ENCODE peak calls at places on chromosomes 5 and 9, in nine cellular contexts. S is gastrocnemius medialis, A is fibroblast of lung, I is stomach, K is cardiac muscle cell, N is suprapubic skin, Q is kidney, P is tibial artery, F is SK-N-SH. T is an unnamed sample.

GRCh38 chr5:124162782-124163532 is 583.5 kb downstream of the ZNF608 start:
- DNase-seq in S (no peak), A (no peak), I (peak), K (no peak), N (no peak), Q (no peak), P (peak), F (no peak), T (peak)

GRCh38 chr9:105064248-105065118 is 136.5 kb upstream of the ABCA1 start:
- DNase-seq in S (peak), A (peak), I (peak), K (peak), N (peak), Q (peak), P (peak), F (peak), T (peak)

GRCh38 chr9:123686131-123686848 is 243.6 kb downstream of the DENND1A start:
- DNase-seq in S (peak), A (peak), I (no peak), K (peak), N (no peak), Q (no peak), P (no peak), F (no peak), T (no peak)

GRCh38 chr5:60679816-60680215 is 20.1 kb downstream of the DEPDC1B start:
- DNase-seq in S (no peak), A (no peak), I (no peak), K (no peak), N (no peak), Q (no peak), P (no peak), F (no peak), T (no peak)

GRCh38 chr9:121206516-121207370 is 5.1 kb upstream of the RAB14 start:
- DNase-seq in S (no peak), A (no peak), I (no peak), K (peak), N (no peak), Q (no peak), P (no peak), F (no peak), T (no peak)

GRCh38 chr5:120035181-120035580 is 405.8 kb downstream of the FAM170A start:
- DNase-seq in S (no peak), A (no peak), I (no peak), K (no peak), N (no peak), Q (no peak), P (no peak), F (no peak), T (no peak)

GRCh38 chr5:149141957-149142851 is 911 bp downstream of the ABLIM3 start:
- DNase-seq in S (peak), A (peak), I (no peak), K (peak), N (peak), Q (no peak), P (peak), F (peak), T (no peak)

GRCh38 chr9:90394866-90395265 is 247.8 kb downstream of the DIRAS2 start:
- DNase-seq in S (no peak), A (no peak), I (no peak), K (no peak), N (no peak), Q (no peak), P (no peak), F (no peak), T (no peak)

GRCh38 chr5:65262094-65262493 is 219.6 kb downstream of the ADAMTS6 start:
- DNase-seq in S (no peak), A (no peak), I (no peak), K (peak), N (no peak), Q (no peak), P (no peak), F (peak), T (no peak)

GRCh38 chr5:19322716-19323485 is 665.1 kb downstream of the CDH18 start:
- DNase-seq in S (no peak), A (peak), I (no peak), K (no peak), N (no peak), Q (no peak), P (no peak), F (no peak), T (peak)

GRCh38 chr9:7691909-7692308 is 107.7 kb downstream of the DMAC1 start:
- DNase-seq in S (no peak), A (no peak), I (no peak), K (no peak), N (no peak), Q (no peak), P (no peak), F (no peak), T (no peak)

GRCh38 chr9:134388976-134389375 is 62.7 kb downstream of the RXRA start:
- DNase-seq in S (no peak), A (no peak), I (no peak), K (no peak), N (no peak), Q (no peak), P (no peak), F (no peak), T (no peak)
- H3K4me3 ChIP-seq in S (no peak), A (no peak), I (no peak), K (no peak), N (no peak), Q (no peak), P (no peak), F (no peak), T (no peak)

DNA sequence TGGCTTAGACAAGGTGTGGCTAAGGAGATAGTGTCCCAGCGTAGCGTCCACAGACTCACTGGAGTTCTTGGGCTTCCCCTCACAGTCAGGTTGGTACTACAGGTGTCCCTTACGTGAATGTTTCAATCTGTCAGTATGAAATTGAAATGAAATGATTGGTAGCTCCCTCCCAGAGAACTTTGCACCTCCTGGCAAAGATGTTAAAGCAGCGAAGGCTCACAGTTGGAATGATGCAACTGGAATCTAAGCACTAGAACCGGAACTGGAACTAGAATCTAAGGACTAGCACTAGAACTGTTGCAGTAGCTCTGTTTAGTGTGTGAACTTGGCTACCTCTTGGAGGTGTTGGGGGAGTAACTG is 1.1 kb downstream of the SLC31A1 start:
- DNase-seq in S (no peak), A (peak), I (no peak), K (peak), N (no peak), Q (no peak), P (no peak), F (no peak), T (no peak)
- H3K27ac ChIP-seq in S (peak), A (peak), I (peak), K (peak), N (peak), Q (peak), P (peak), F (no peak), T (no peak)

DNA sequence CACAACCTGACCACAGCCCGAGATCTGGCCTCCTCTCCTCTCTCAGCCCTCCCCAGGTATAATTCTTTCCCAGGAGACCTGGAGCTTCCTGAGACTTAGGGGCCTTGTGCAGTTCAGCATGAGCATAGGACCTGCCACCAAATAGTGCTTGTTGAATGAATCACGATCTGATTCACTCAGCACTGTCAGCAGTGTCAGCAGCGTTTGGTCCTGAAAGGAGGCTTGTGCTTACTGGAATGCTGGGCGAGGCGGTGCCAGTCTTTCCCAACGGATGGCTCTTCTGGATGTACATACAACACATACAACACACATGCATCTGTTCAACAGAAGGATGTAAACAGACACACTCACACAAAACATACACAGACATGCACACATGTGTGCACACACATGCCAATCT is 173.3 kb downstream of the COL23A1 start:
- DNase-seq in S (no peak), A (no peak), I (no peak), K (peak), N (no peak), Q (peak), P (no peak), F (peak), T (no peak)
- TF ChIP-seq CTCF in S (no peak), A (no peak), I (no peak), K (no peak), N (no peak), Q (no peak), P (no peak), F (no peak), T (no peak)

GRCh38 chr5:160423025-160423554 is 1.4 kb downstream of the PTTG1 start:
- DNase-seq in S (no peak), A (no peak), I (no peak), K (no peak), N (no peak), Q (no peak), P (no peak), F (no peak), T (no peak)
- H3K4me3 ChIP-seq in S (no peak), A (peak), I (no peak), K (peak), N (peak), Q (no peak), P (no peak), F (peak), T (no peak)

GRCh38 chr5:137741-138140 is 45.8 kb downstream of the PLEKHG4B start:
- DNase-seq in S (no peak), A (no peak), I (no peak), K (no peak), N (no peak), Q (no peak), P (no peak), F (peak), T (no peak)
- H3K27ac ChIP-seq in S (no peak), A (no peak), I (no peak), K (no peak), N (no peak), Q (no peak), P (no peak), F (no peak), T (no peak)

GRCh38 chr5:129271309-129271708 is 176.8 kb downstream of the ISOC1 start:
- DNase-seq in S (no peak), A (no peak), I (no peak), K (peak), N (no peak), Q (no peak), P (no peak), F (no peak), T (peak)
- TF ChIP-seq CTCF in S (no peak), A (peak), I (no peak), K (peak), N (no peak), Q (no peak), P (no peak), F (no peak), T (peak)

GRCh38 chr5:141559481-141559880 is 59.3 kb downstream of the DIAPH1 start:
- DNase-seq in S (no peak), A (peak), I (no peak), K (peak), N (no peak), Q (no peak), P (no peak), F (no peak), T (no peak)

GRCh38 chr5:141560141-141560540 is 58.7 kb downstream of the DIAPH1 start:
- DNase-seq in S (no peak), A (peak), I (no peak), K (peak), N (no peak), Q (no peak), P (no peak), F (no peak), T (no peak)

GRCh38 chr5:141560725-141561483 is 57.9 kb downstream of the DIAPH1 start:
- DNase-seq in S (peak), A (peak), I (peak), K (peak), N (peak), Q (peak), P (peak), F (peak), T (peak)

GRCh38 chr5:141557681-141558136 is 61.1 kb downstream of the DIAPH1 start:
- DNase-seq in S (peak), A (peak), I (peak), K (peak), N (peak), Q (peak), P (peak), F (peak), T (peak)

DNA sequence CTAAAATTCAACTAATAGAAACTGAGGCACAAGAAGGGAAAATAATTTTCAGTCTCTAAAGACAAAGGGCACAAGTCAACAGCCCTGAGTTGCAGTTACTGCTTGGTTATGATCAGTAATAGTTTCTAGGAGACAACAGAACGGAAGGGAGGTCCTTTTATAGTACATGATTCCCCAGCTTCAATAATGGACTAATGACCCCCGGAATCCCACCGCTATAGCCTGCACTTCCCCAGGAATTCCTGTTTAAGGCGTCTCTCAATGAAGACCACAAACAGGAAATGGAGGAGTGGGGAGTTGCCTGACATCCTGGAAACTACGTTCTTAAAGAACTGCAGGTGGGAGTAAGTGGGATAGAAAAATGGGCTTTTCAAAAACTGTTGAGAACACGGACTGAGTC is 60.6 kb downstream of the DIAPH1 start:
- DNase-seq in S (no peak), A (no peak), I (no peak), K (peak), N (no peak), Q (no peak), P (no peak), F (no peak), T (no peak)
- H3K4me3 ChIP-seq in S (no peak), A (no peak), I (no peak), K (no peak), N (peak), Q (peak), P (no peak), F (no peak), T (no peak)

GRCh38 chr9:129907196-129907595 is 71.9 kb downstream of the USP20 start:
- DNase-seq in S (no peak), A (no peak), I (no peak), K (no peak), N (no peak), Q (no peak), P (no peak), F (no peak), T (no peak)
- H3K27ac ChIP-seq in S (no peak), A (no peak), I (no peak), K (no peak), N (no peak), Q (no peak), P (no peak), F (no peak), T (no peak)